ENCODE peak calls at places on chromosomes 1 and 21, in eight cellular contexts. One of them, this sample, is unnamed.

GRCh38 chr21:32818411-32818810 is 46.9 kb upstream of the PAXBP1 start:
- DNase-seq in activated CD8-positive, alpha-beta T cell treated with anti-CD3 and anti-CD28 coated beads for 36 hours: no peak
- DNase-seq in GM12865: no peak
- DNase-seq in cardiac fibroblast: no peak
- DNase-seq in PC-3: no peak
- DNase-seq in neural crest cell: no peak
- DNase-seq in NB4: no peak
- DNase-seq in lower lobe of right lung: no peak
- DNase-seq in this sample: no peak

GRCh38 chr1:5897281-5897680 is 94.9 kb downstream of the NPHP4 start:
- DNase-seq in PC-3: no peak
- DNase-seq in neural crest cell: no peak
- DNase-seq in activated CD8-positive, alpha-beta T cell treated with anti-CD3 and anti-CD28 coated beads for 36 hours: no peak
- DNase-seq in GM12865: no peak
- DNase-seq in cardiac fibroblast: no peak
- DNase-seq in lower lobe of right lung: peak
- DNase-seq in NB4: no peak
- DNase-seq in this sample: no peak

GRCh38 chr1:110203021-110203661 is 7.0 kb upstream of the KCNC4 start:
- DNase-seq in GM12865: peak
- DNase-seq in NB4: peak
- DNase-seq in neural crest cell: peak
- DNase-seq in lower lobe of right lung: no peak
- DNase-seq in PC-3: peak
- DNase-seq in activated CD8-positive, alpha-beta T cell treated with anti-CD3 and anti-CD28 coated beads for 36 hours: peak
- DNase-seq in cardiac fibroblast: peak
- DNase-seq in this sample: no peak

GRCh38 chr1:227428803-227429202 is 110.5 kb upstream of the CDC42BPA start:
- DNase-seq in cardiac fibroblast: peak
- DNase-seq in neural crest cell: no peak
- DNase-seq in NB4: no peak
- DNase-seq in PC-3: peak
- DNase-seq in activated CD8-positive, alpha-beta T cell treated with anti-CD3 and anti-CD28 coated beads for 36 hours: no peak
- DNase-seq in GM12865: no peak
- DNase-seq in lower lobe of right lung: no peak
- DNase-seq in this sample: no peak

GRCh38 chr21:41762236-41762635 is 4.6 kb downstream of the RIPK4 start:
- DNase-seq in NB4: no peak
- DNase-seq in neural crest cell: no peak
- DNase-seq in activated CD8-positive, alpha-beta T cell treated with anti-CD3 and anti-CD28 coated beads for 36 hours: no peak
- DNase-seq in cardiac fibroblast: no peak
- DNase-seq in lower lobe of right lung: no peak
- DNase-seq in GM12865: no peak
- DNase-seq in PC-3: peak
- DNase-seq in this sample: no peak

GRCh38 chr1:107681001-107681479 is 283.9 kb downstream of the VAV3 start:
- DNase-seq in GM12865: no peak
- DNase-seq in activated CD8-positive, alpha-beta T cell treated with anti-CD3 and anti-CD28 coated beads for 36 hours: no peak
- DNase-seq in NB4: no peak
- DNase-seq in cardiac fibroblast: no peak
- DNase-seq in PC-3: no peak
- DNase-seq in lower lobe of right lung: no peak
- DNase-seq in neural crest cell: no peak
- DNase-seq in this sample: no peak

GRCh38 chr21:45551816-45552695 is 9.8 kb upstream of the SLC19A1 start:
- DNase-seq in neural crest cell: no peak
- DNase-seq in lower lobe of right lung: peak
- DNase-seq in NB4: no peak
- DNase-seq in GM12865: no peak
- DNase-seq in PC-3: no peak
- DNase-seq in activated CD8-positive, alpha-beta T cell treated with anti-CD3 and anti-CD28 coated beads for 36 hours: peak
- DNase-seq in cardiac fibroblast: no peak
- DNase-seq in this sample: no peak

GRCh38 chr21:40421121-40421520 is 425.8 kb downstream of the DSCAM start:
- DNase-seq in neural crest cell: no peak
- DNase-seq in PC-3: no peak
- DNase-seq in activated CD8-positive, alpha-beta T cell treated with anti-CD3 and anti-CD28 coated beads for 36 hours: no peak
- DNase-seq in cardiac fibroblast: no peak
- DNase-seq in GM12865: no peak
- DNase-seq in lower lobe of right lung: no peak
- DNase-seq in NB4: no peak
- DNase-seq in this sample: no peak

GRCh38 chr1:67166196-67166595 is at the start of gene IL23R:
- DNase-seq in activated CD8-positive, alpha-beta T cell treated with anti-CD3 and anti-CD28 coated beads for 36 hours: peak
- DNase-seq in GM12865: peak
- DNase-seq in neural crest cell: no peak
- DNase-seq in lower lobe of right lung: no peak
- DNase-seq in NB4: no peak
- DNase-seq in PC-3: no peak
- DNase-seq in cardiac fibroblast: no peak
- DNase-seq in this sample: no peak

GRCh38 chr1:86502721-86503430 is 34.1 kb downstream of the CLCA1 start:
- DNase-seq in neural crest cell: no peak
- DNase-seq in lower lobe of right lung: no peak
- DNase-seq in GM12865: peak
- DNase-seq in PC-3: peak
- DNase-seq in cardiac fibroblast: peak
- DNase-seq in activated CD8-positive, alpha-beta T cell treated with anti-CD3 and anti-CD28 coated beads for 36 hours: peak
- DNase-seq in NB4: no peak
- DNase-seq in this sample: no peak

GRCh38 chr1:99645199-99645598 is 714 bp upstream of the PALMD start:
- DNase-seq in PC-3: peak
- DNase-seq in activated CD8-positive, alpha-beta T cell treated with anti-CD3 and anti-CD28 coated beads for 36 hours: no peak
- DNase-seq in lower lobe of right lung: no peak
- DNase-seq in NB4: peak
- DNase-seq in GM12865: no peak
- DNase-seq in neural crest cell: no peak
- DNase-seq in cardiac fibroblast: peak
- DNase-seq in this sample: no peak

GRCh38 chr1:245715970-245716369 is 561.2 kb downstream of the KIF26B start:
- DNase-seq in lower lobe of right lung: no peak
- DNase-seq in GM12865: no peak
- DNase-seq in cardiac fibroblast: peak
- DNase-seq in activated CD8-positive, alpha-beta T cell treated with anti-CD3 and anti-CD28 coated beads for 36 hours: no peak
- DNase-seq in PC-3: peak
- DNase-seq in neural crest cell: no peak
- DNase-seq in NB4: no peak
- DNase-seq in this sample: no peak

GRCh38 chr1:177830531-177830930 is 139.3 kb downstream of the SEC16B start:
- DNase-seq in lower lobe of right lung: no peak
- DNase-seq in neural crest cell: no peak
- DNase-seq in activated CD8-positive, alpha-beta T cell treated with anti-CD3 and anti-CD28 coated beads for 36 hours: no peak
- DNase-seq in PC-3: no peak
- DNase-seq in cardiac fibroblast: no peak
- DNase-seq in GM12865: no peak
- DNase-seq in NB4: no peak
- DNase-seq in this sample: no peak

GRCh38 chr1:39927538-39927937 is 25.8 kb upstream of the MYCL start:
- DNase-seq in NB4: no peak
- DNase-seq in cardiac fibroblast: peak
- DNase-seq in GM12865: no peak
- DNase-seq in PC-3: no peak
- DNase-seq in lower lobe of right lung: no peak
- DNase-seq in activated CD8-positive, alpha-beta T cell treated with anti-CD3 and anti-CD28 coated beads for 36 hours: no peak
- DNase-seq in neural crest cell: no peak
- DNase-seq in this sample: no peak

GRCh38 chr21:46626536-46627302 is 8.8 kb upstream of the PRMT2 start:
- DNase-seq in activated CD8-positive, alpha-beta T cell treated with anti-CD3 and anti-CD28 coated beads for 36 hours: peak
- DNase-seq in GM12865: no peak
- DNase-seq in NB4: no peak
- DNase-seq in cardiac fibroblast: no peak
- DNase-seq in neural crest cell: no peak
- DNase-seq in PC-3: no peak
- DNase-seq in lower lobe of right lung: no peak
- DNase-seq in this sample: no peak

GRCh38 chr21:46628868-46629267 is 6.6 kb upstream of the PRMT2 start:
- DNase-seq in lower lobe of right lung: no peak
- DNase-seq in cardiac fibroblast: no peak
- DNase-seq in activated CD8-positive, alpha-beta T cell treated with anti-CD3 and anti-CD28 coated beads for 36 hours: no peak
- DNase-seq in GM12865: no peak
- DNase-seq in NB4: no peak
- DNase-seq in PC-3: no peak
- DNase-seq in neural crest cell: no peak
- DNase-seq in this sample: no peak

GRCh38 chr21:46624050-46624449 is 11.4 kb upstream of the PRMT2 start:
- DNase-seq in lower lobe of right lung: no peak
- DNase-seq in neural crest cell: no peak
- DNase-seq in GM12865: no peak
- DNase-seq in NB4: no peak
- DNase-seq in PC-3: no peak
- DNase-seq in activated CD8-positive, alpha-beta T cell treated with anti-CD3 and anti-CD28 coated beads for 36 hours: no peak
- DNase-seq in cardiac fibroblast: no peak
- DNase-seq in this sample: no peak

GRCh38 chr21:46627726-46628125 is 7.7 kb upstream of the PRMT2 start:
- DNase-seq in cardiac fibroblast: no peak
- DNase-seq in neural crest cell: no peak
- DNase-seq in NB4: no peak
- DNase-seq in GM12865: no peak
- DNase-seq in PC-3: peak
- DNase-seq in lower lobe of right lung: no peak
- DNase-seq in activated CD8-positive, alpha-beta T cell treated with anti-CD3 and anti-CD28 coated beads for 36 hours: no peak
- DNase-seq in this sample: no peak

GRCh38 chr21:46625759-46626158 is 9.7 kb upstream of the PRMT2 start:
- DNase-seq in cardiac fibroblast: no peak
- DNase-seq in activated CD8-positive, alpha-beta T cell treated with anti-CD3 and anti-CD28 coated beads for 36 hours: no peak
- DNase-seq in neural crest cell: no peak
- DNase-seq in PC-3: no peak
- DNase-seq in lower lobe of right lung: no peak
- DNase-seq in NB4: no peak
- DNase-seq in GM12865: no peak
- DNase-seq in this sample: no peak
- TF ChIP-seq CTCF in cardiac fibroblast: no peak
- TF ChIP-seq CTCF in activated CD8-positive, alpha-beta T cell treated with anti-CD3 and anti-CD28 coated beads for 36 hours: no peak
- TF ChIP-seq CTCF in neural crest cell: no peak
- TF ChIP-seq CTCF in PC-3: no peak
- TF ChIP-seq CTCF in lower lobe of right lung: no peak
- TF ChIP-seq CTCF in NB4: no peak
- TF ChIP-seq CTCF in GM12865: no peak
- TF ChIP-seq CTCF in this sample: no peak

GRCh38 chr1:147843486-147843885 is 59.1 kb upstream of the GJA8 start:
- DNase-seq in GM12865: no peak
- DNase-seq in PC-3: no peak
- DNase-seq in cardiac fibroblast: no peak
- DNase-seq in lower lobe of right lung: no peak
- DNase-seq in activated CD8-positive, alpha-beta T cell treated with anti-CD3 and anti-CD28 coated beads for 36 hours: no peak
- DNase-seq in NB4: no peak
- DNase-seq in neural crest cell: no peak
- DNase-seq in this sample: no peak

GRCh38 chr1:147849097-147849873 is 53.3 kb upstream of the GJA8 start:
- DNase-seq in GM12865: no peak
- DNase-seq in neural crest cell: no peak
- DNase-seq in PC-3: peak
- DNase-seq in NB4: no peak
- DNase-seq in lower lobe of right lung: peak
- DNase-seq in activated CD8-positive, alpha-beta T cell treated with anti-CD3 and anti-CD28 coated beads for 36 hours: no peak
- DNase-seq in cardiac fibroblast: peak
- DNase-seq in this sample: no peak

GRCh38 chr1:147850737-147851136 is 51.9 kb upstream of the GJA8 start:
- DNase-seq in NB4: no peak
- DNase-seq in GM12865: no peak
- DNase-seq in activated CD8-positive, alpha-beta T cell treated with anti-CD3 and anti-CD28 coated beads for 36 hours: no peak
- DNase-seq in lower lobe of right lung: no peak
- DNase-seq in cardiac fibroblast: no peak
- DNase-seq in neural crest cell: no peak
- DNase-seq in PC-3: peak
- DNase-seq in this sample: no peak

GRCh38 chr1:147851149-147851548 is 51.4 kb upstream of the GJA8 start:
- DNase-seq in NB4: no peak
- DNase-seq in lower lobe of right lung: no peak
- DNase-seq in neural crest cell: no peak
- DNase-seq in activated CD8-positive, alpha-beta T cell treated with anti-CD3 and anti-CD28 coated beads for 36 hours: no peak
- DNase-seq in GM12865: peak
- DNase-seq in cardiac fibroblast: peak
- DNase-seq in PC-3: peak
- DNase-seq in this sample: no peak

DNA sequence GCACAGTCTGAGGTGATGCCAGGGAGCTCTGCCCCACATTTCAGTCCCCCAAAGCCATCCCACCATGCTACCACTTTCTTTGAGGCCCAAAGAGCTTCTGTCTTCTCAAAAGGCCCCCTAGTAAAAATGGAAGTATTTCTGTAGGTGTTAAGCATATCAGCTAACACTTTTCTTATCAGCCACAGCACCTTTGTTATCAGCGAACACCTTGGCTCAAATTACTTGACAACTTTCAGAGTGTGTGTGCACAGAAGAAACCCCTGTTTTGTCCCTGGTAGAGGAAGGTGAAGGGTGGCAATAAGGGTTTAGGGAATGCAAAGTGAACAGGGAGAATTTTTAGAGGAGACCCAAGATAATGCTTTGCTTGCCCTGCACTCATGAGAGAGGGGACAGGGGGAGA is 54.8 kb upstream of the GJA8 start:
- DNase-seq in neural crest cell: no peak
- DNase-seq in cardiac fibroblast: no peak
- DNase-seq in NB4: no peak
- DNase-seq in lower lobe of right lung: no peak
- DNase-seq in GM12865: no peak
- DNase-seq in PC-3: no peak
- DNase-seq in activated CD8-positive, alpha-beta T cell treated with anti-CD3 and anti-CD28 coated beads for 36 hours: no peak
- DNase-seq in this sample: no peak
- TF ChIP-seq CTCF in neural crest cell: no peak
- TF ChIP-seq CTCF in cardiac fibroblast: no peak
- TF ChIP-seq CTCF in NB4: no peak
- TF ChIP-seq CTCF in lower lobe of right lung: no peak
- TF ChIP-seq CTCF in GM12865: no peak
- TF ChIP-seq CTCF in PC-3: no peak
- TF ChIP-seq CTCF in activated CD8-positive, alpha-beta T cell treated with anti-CD3 and anti-CD28 coated beads for 36 hours: no peak
- TF ChIP-seq CTCF in this sample: no peak

GRCh38 chr1:8718878-8719361 is 98.5 kb downstream of the RERE start:
- DNase-seq in neural crest cell: no peak
- DNase-seq in GM12865: no peak
- DNase-seq in cardiac fibroblast: peak
- DNase-seq in lower lobe of right lung: no peak
- DNase-seq in PC-3: no peak
- DNase-seq in NB4: no peak
- DNase-seq in activated CD8-positive, alpha-beta T cell treated with anti-CD3 and anti-CD28 coated beads for 36 hours: peak
- DNase-seq in this sample: no peak
- TF ChIP-seq CTCF in neural crest cell: peak
- TF ChIP-seq CTCF in GM12865: no peak
- TF ChIP-seq CTCF in cardiac fibroblast: peak
- TF ChIP-seq CTCF in lower lobe of right lung: no peak
- TF ChIP-seq CTCF in PC-3: peak
- TF ChIP-seq CTCF in NB4: no peak
- TF ChIP-seq CTCF in activated CD8-positive, alpha-beta T cell treated with anti-CD3 and anti-CD28 coated beads for 36 hours: peak
- TF ChIP-seq CTCF in this sample: peak

DNA sequence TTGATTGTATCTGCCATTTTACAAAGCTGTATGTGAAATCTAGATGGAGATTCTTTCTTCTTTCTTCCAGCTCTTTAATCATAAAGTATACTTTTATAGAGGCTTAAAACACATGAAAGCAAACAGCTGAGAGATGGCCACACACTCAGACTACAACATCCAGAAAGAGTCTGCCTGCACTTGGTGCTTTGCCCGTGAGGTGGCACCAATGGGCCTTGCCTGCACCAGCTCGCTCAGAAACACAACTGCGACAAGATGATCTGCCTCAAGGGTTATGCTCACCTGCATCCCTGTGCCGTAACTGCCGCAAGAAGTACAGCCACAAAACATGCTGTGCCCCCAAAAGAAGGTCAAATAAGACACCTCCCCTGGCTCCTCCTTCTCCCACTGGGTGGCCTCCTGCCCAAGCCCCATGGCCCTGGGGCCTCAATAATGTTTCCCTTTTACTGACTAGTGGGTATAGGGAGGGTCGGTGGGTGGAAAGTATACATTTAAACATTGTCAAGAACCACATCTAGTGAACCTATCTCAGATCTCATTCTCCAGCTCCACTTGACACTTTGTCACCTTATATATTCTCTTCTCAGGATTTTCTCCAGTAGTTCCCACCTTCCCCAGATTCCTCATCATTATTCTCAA is 66.7 kb upstream of the ANGPTL3 start:
- DNase-seq in neural crest cell: peak
- DNase-seq in NB4: no peak
- DNase-seq in cardiac fibroblast: peak
- DNase-seq in lower lobe of right lung: peak
- DNase-seq in PC-3: peak
- DNase-seq in activated CD8-positive, alpha-beta T cell treated with anti-CD3 and anti-CD28 coated beads for 36 hours: peak
- DNase-seq in GM12865: peak
- DNase-seq in this sample: no peak
- TF ChIP-seq CTCF in neural crest cell: peak
- TF ChIP-seq CTCF in NB4: no peak
- TF ChIP-seq CTCF in cardiac fibroblast: peak
- TF ChIP-seq CTCF in lower lobe of right lung: peak
- TF ChIP-seq CTCF in PC-3: peak
- TF ChIP-seq CTCF in activated CD8-positive, alpha-beta T cell treated with anti-CD3 and anti-CD28 coated beads for 36 hours: no peak
- TF ChIP-seq CTCF in GM12865: peak
- TF ChIP-seq CTCF in this sample: peak

This sample was measured in chondrocyte.